ENCODE peak calls at places on chromosomes 16 and 17, in ten cellular contexts. B is fibroblast of mammary gland, C is kidney, F is mesothelial cell of epicardium, E is cardiac fibroblast, Q is lower lobe of right lung, J is astrocyte of the cerebellum, H is BE2C, D is brain microvascular endothelial cell, Z is natural killer cell. I is an unnamed sample.

GRCh38 chr17:74951680-74952421 is 16.2 kb downstream of the OTOP3 start:
- DNase-seq in C (no peak), E (no peak), F (no peak), Q (no peak), H (no peak), J (no peak), B (no peak), D (no peak), Z (no peak), I (no peak)

GRCh38 chr16:68704232-68704867 is 32.7 kb upstream of the CDH1 start:
- DNase-seq in E (peak), B (peak), Q (peak), J (peak), F (peak), H (peak), C (peak), D (peak), Z (peak), I (peak)

GRCh38 chr17:52982331-52982730 is 823.8 kb upstream of the CA10 start:
- DNase-seq in J (no peak), Q (no peak), H (no peak), E (no peak), D (no peak), C (no peak), B (no peak), F (no peak), Z (no peak), I (no peak)

GRCh38 chr16:81971853-81972252 is 39.4 kb downstream of the SDR42E1 start:
- DNase-seq in Q (no peak), H (no peak), F (no peak), C (no peak), J (no peak), D (no peak), B (no peak), Z (no peak), E (no peak), I (no peak)

GRCh38 chr16:84940670-84941551 is 70.4 kb downstream of the ZDHHC7 start:
- DNase-seq in B (peak), Z (no peak), C (no peak), Q (no peak), E (peak), J (no peak), F (no peak), D (no peak), H (no peak), I (no peak)

GRCh38 chr16:56295739-56296527 is 104.6 kb downstream of the GNAO1 start:
- DNase-seq in E (no peak), H (peak), C (no peak), Q (no peak), D (no peak), Z (no peak), J (no peak), F (no peak), B (no peak), I (no peak)

GRCh38 chr16:84024854-84025253 is 17.7 kb downstream of the SLC38A8 start:
- DNase-seq in F (no peak), Z (no peak), B (peak), Q (no peak), E (peak), C (no peak), D (peak), J (peak), H (no peak), I (peak)

GRCh38 chr17:75845058-75845711 is 981 bp upstream of the UNC13D start:
- DNase-seq in D (peak), Q (peak), C (peak), E (peak), J (no peak), F (no peak), Z (peak), B (peak), H (peak), I (no peak)

GRCh38 chr17:79945591-79946255 is 89.9 kb downstream of the TBC1D16 start:
- DNase-seq in E (no peak), D (no peak), Z (no peak), J (no peak), B (no peak), C (peak), H (peak), Q (peak), F (peak), I (no peak)

GRCh38 chr17:81723651-81724209 is 11.6 kb downstream of the SLC25A10 start:
- DNase-seq in D (no peak), J (no peak), C (no peak), B (no peak), F (no peak), Q (no peak), H (no peak), Z (no peak), E (no peak), I (peak)

GRCh38 chr17:81346908-81347349 is 48.3 kb upstream of the BAHCC1 start:
- DNase-seq in H (no peak), E (no peak), B (no peak), Z (no peak), F (no peak), Q (no peak), C (peak), J (no peak), D (no peak), I (no peak)

GRCh38 chr17:37742762-37743611 is 1.9 kb downstream of the HNF1B start:
- DNase-seq in D (no peak), B (no peak), E (no peak), J (no peak), C (peak), Q (no peak), F (no peak), Z (no peak), H (no peak), I (no peak)

GRCh38 chr16:19499481-19499880 is 22.4 kb downstream of the GDE1 start:
- DNase-seq in F (no peak), C (no peak), Q (no peak), D (no peak), J (no peak), Z (no peak), H (no peak), B (no peak), E (no peak), I (peak)

GRCh38 chr17:60720763-60721531 is 43.3 kb downstream of the BCAS3 start:
- DNase-seq in H (peak), E (peak), C (no peak), Z (no peak), B (peak), J (peak), Q (no peak), D (peak), F (no peak), I (no peak)

GRCh38 chr16:77759821-77760220 is 28.5 kb upstream of the VAT1L start:
- DNase-seq in E (no peak), D (no peak), Q (no peak), Z (no peak), F (no peak), H (no peak), C (no peak), J (no peak), B (peak), I (no peak)

GRCh38 chr17:50817142-50817751 is 18.1 kb upstream of the WFIKKN2 start:
- DNase-seq in D (no peak), J (no peak), Z (peak), B (peak), F (no peak), C (no peak), E (peak), Q (peak), H (peak), I (no peak)
- TF ChIP-seq CTCF in D (peak), J (peak), Z (peak), B (peak), F (peak), C (peak), E (peak), Q (peak), H (peak), I (peak)

GRCh38 chr16:89615596-89616090 is 2.2 kb downstream of the DPEP1 start:
- DNase-seq in J (no peak), E (peak), B (no peak), C (no peak), F (no peak), Z (peak), H (peak), Q (no peak), D (no peak), I (no peak)
- TF ChIP-seq CTCF in J (peak), E (peak), B (peak), C (peak), F (peak), Z (peak), H (peak), Q (peak), D (peak), I (peak)

GRCh38 chr17:58521680-58522079 is 7.2 kb upstream of the MTMR4 start:
- DNase-seq in D (no peak), Q (no peak), C (peak), F (no peak), B (no peak), E (no peak), H (no peak), J (no peak), Z (no peak), I (no peak)

GRCh38 chr17:58516644-58517377 is 2.4 kb upstream of the MTMR4 start:
- DNase-seq in Q (no peak), Z (no peak), J (no peak), E (no peak), F (no peak), C (peak), D (no peak), H (no peak), B (no peak), I (no peak)

GRCh38 chr17:58517378-58517927 is 3.0 kb upstream of the MTMR4 start:
- DNase-seq in Z (no peak), J (no peak), C (no peak), E (no peak), F (no peak), Q (no peak), B (no peak), H (no peak), D (no peak), I (no peak)

GRCh38 chr17:58517928-58518609 is 3.6 kb upstream of the MTMR4 start:
- DNase-seq in C (peak), E (peak), Q (peak), D (peak), B (peak), Z (peak), F (peak), J (peak), H (peak), I (peak)

DNA sequence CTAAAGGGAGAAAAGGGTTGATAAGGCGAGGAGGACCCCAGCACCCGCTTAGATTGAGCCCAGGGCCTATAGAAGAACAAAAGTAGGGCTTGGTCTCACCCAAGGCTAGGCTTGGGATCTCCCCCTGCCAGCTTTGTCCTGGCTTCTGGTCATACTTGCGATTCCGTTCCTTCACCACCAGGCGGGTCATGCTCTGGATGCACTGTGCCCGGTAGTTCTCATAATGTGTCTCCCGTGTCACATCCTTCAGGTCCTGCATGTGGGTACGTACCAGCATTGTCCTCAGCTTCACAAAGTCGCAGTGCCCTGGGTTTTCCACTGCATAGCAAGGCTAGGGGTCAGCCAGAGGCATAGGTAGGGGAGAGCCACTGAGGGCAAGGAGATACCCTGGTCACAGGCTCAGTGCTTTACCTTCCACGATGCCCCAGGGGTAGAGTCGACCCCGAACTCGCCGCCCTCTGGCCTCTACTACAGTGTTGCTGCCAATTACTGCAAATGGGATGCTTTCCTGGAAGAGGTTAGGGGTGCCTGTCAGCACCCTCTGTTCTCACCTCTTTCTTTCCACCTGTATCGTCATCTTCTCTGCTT is 6.5 kb upstream of the MTMR4 start:
- DNase-seq in H (peak), E (peak), J (no peak), D (no peak), B (peak), F (no peak), Q (no peak), Z (no peak), C (peak), I (no peak)
- TF ChIP-seq CTCF in H (peak), E (peak), J (peak), D (peak), B (peak), F (peak), Q (peak), Z (no peak), C (no peak), I (peak)

GRCh38 chr16:88526906-88527185 is 43.4 kb upstream of the ZC3H18 start:
- DNase-seq in Z (no peak), F (no peak), B (no peak), E (no peak), J (no peak), Q (no peak), C (no peak), H (peak), D (no peak), I (no peak)
- TF ChIP-seq CTCF in Z (no peak), F (no peak), B (no peak), E (no peak), J (no peak), Q (no peak), C (no peak), H (no peak), D (no peak), I (no peak)

I was measured in foreskin keratinocyte.